ENCODE peak calls at places on chromosomes 11 and 22, in six cellular contexts. W is RKO; Z is kidney; D is stimulated activated CD4-positive, alpha-beta T cell treated with anti-CD3 and anti-CD28 coated beads, Interleukin-2, amount 100 ng/mL, for 48 hours; A is T-cell; C is ELR. O is an unnamed sample.

GRCh38 chr22:43152355-43153071 is 1.2 kb downstream of the TSPO start:
- DNase-seq in Z (peak; percentile 93), D (peak; percentile 56), C (peak; percentile 65), W (peak; percentile 72), A (peak; percentile 49), O (no peak)

GRCh38 chr11:20158597-20159257 is 1.5 kb downstream of the DBX1 start:
- DNase-seq in Z (peak; percentile 75), C (peak; percentile 61), D (no peak), A (no peak), W (peak; percentile 5), O (peak; percentile 55)

GRCh38 chr11:71358122-71358728 is 90.0 kb downstream of the DHCR7 start:
- DNase-seq in C (no peak), A (no peak), Z (no peak), W (no peak), D (no peak), O (no peak)

GRCh38 chr11:13000116-13000515 is 9.0 kb upstream of the RASSF10 start:
- DNase-seq in A (no peak), W (no peak), Z (no peak), D (no peak), C (no peak), O (no peak)

GRCh38 chr11:120710354-120711187 is 199.0 kb downstream of the GRIK4 start:
- DNase-seq in D (no peak), C (peak; percentile 93), W (peak; percentile 55), Z (peak; percentile 90), A (no peak), O (peak; percentile 83)

GRCh38 chr11:18936002-18936673 is 3.1 kb downstream of the MRGPRX1 start:
- DNase-seq in W (no peak), Z (no peak), D (no peak), A (no peak), C (no peak), O (no peak)

GRCh38 chr11:126317681-126318641 is 14.1 kb downstream of the DCPS start:
- DNase-seq in A (no peak), W (no peak), C (peak; percentile 58), D (no peak), Z (peak; percentile 90), O (peak; percentile 68)

GRCh38 chr11:1568451-1568911 is 3.6 kb downstream of the DUSP8 start:
- DNase-seq in Z (peak; percentile 73), C (no peak), W (no peak), D (no peak), A (peak; percentile 37), O (no peak)

GRCh38 chr22:30310881-30311771 is 15.6 kb downstream of the TBC1D10A start:
- DNase-seq in D (no peak), Z (peak; percentile 89), C (peak; percentile 29), A (no peak), W (no peak), O (no peak)

GRCh38 chr22:31626427-31627150 is 35.4 kb downstream of the PISD start:
- DNase-seq in C (no peak), Z (no peak), W (no peak), A (no peak), D (no peak), O (no peak)

GRCh38 chr22:39351689-39352214 is 2.0 kb downstream of the SYNGR1 start:
- DNase-seq in C (peak; percentile 82), Z (no peak), W (no peak), D (no peak), A (no peak), O (peak; percentile 62)

GRCh38 chr11:32312865-32313403 is 122.4 kb downstream of the WT1 start:
- DNase-seq in D (peak; percentile 31), C (peak; percentile 91), A (no peak), W (peak; percentile 91), Z (no peak), O (peak; percentile 57)

GRCh38 chr11:116099541-116099940 is 595.3 kb upstream of the CADM1 start:
- DNase-seq in Z (no peak), D (no peak), W (no peak), A (no peak), C (no peak), O (no peak)

GRCh38 chr22:31920306-31920705 is 24.0 kb upstream of the YWHAH start:
- DNase-seq in A (no peak), C (no peak), D (no peak), Z (no peak), W (no peak), O (no peak)

GRCh38 chr22:25495286-25495685 is 69.2 kb upstream of the GRK3 start:
- DNase-seq in D (no peak), W (no peak), C (no peak), A (no peak), Z (no peak), O (no peak)

GRCh38 chr11:123084454-123084853 is 22.5 kb upstream of the HSPA8 start:
- DNase-seq in A (no peak), C (no peak), Z (no peak), D (no peak), W (no peak), O (no peak)

GRCh38 chr11:107397357-107397756 is 60.3 kb downstream of the CWF19L2 start:
- DNase-seq in Z (no peak), A (no peak), D (no peak), W (no peak), C (no peak), O (no peak)

GRCh38 chr11:120134106-120134930 is 3.6 kb downstream of the TRIM29 start:
- DNase-seq in W (no peak), C (no peak), A (no peak), Z (no peak), D (no peak), O (no peak)

GRCh38 chr11:19712281-19713220 is at the start of gene NAV2:
- DNase-seq in C (peak; percentile 94), W (peak; percentile 95), A (peak; percentile 49), Z (peak; percentile 97), D (peak; percentile 68), O (peak; percentile 82)

GRCh38 chr11:120063686-120064340 is 74.1 kb downstream of the TRIM29 start:
- DNase-seq in A (no peak), W (no peak), D (no peak), Z (no peak), C (no peak), O (no peak)

GRCh38 chr22:39595622-39596182 is 25.1 kb downstream of the CACNA1I start:
- DNase-seq in W (no peak), Z (no peak), C (no peak), A (no peak), D (no peak), O (no peak)

O was measured in brain microvascular endothelial cell.